ENCODE peak calls at places on chromosomes 2 and 18, in five cellular contexts. One of them, this sample, is unnamed.

GRCh38 chr2:59974051-59974766 is 579.2 kb downstream of the BCL11A start:
- DNase-seq in heart right ventricle: no peak
- DNase-seq in endothelial cell: no peak
- DNase-seq in BE2C: no peak
- DNase-seq in astrocyte of the hippocampus: no peak
- DNase-seq in this sample: no peak

GRCh38 chr18:35071819-35072247 is 30.6 kb downstream of the MAPRE2 start:
- DNase-seq in BE2C: no peak
- DNase-seq in astrocyte of the hippocampus: no peak
- DNase-seq in endothelial cell: no peak
- DNase-seq in heart right ventricle: no peak
- DNase-seq in this sample: no peak

GRCh38 chr18:30903566-30903965 is 139.0 kb downstream of the DSC3 start:
- DNase-seq in BE2C: no peak
- DNase-seq in astrocyte of the hippocampus: peak
- DNase-seq in heart right ventricle: no peak
- DNase-seq in endothelial cell: no peak
- DNase-seq in this sample: no peak

GRCh38 chr2:63665091-63665490 is 76.3 kb downstream of the MDH1 start:
- DNase-seq in astrocyte of the hippocampus: no peak
- DNase-seq in endothelial cell: no peak
- DNase-seq in heart right ventricle: no peak
- DNase-seq in BE2C: no peak
- DNase-seq in this sample: no peak

GRCh38 chr2:56017784-56018183 is 94.2 kb upstream of the EFEMP1 start:
- DNase-seq in BE2C: no peak
- DNase-seq in heart right ventricle: no peak
- DNase-seq in endothelial cell: no peak
- DNase-seq in astrocyte of the hippocampus: no peak
- DNase-seq in this sample: no peak

GRCh38 chr18:44466997-44467396 is 213.7 kb upstream of the SETBP1 start:
- DNase-seq in BE2C: no peak
- DNase-seq in astrocyte of the hippocampus: no peak
- DNase-seq in heart right ventricle: no peak
- DNase-seq in endothelial cell: no peak
- DNase-seq in this sample: no peak

GRCh38 chr2:225164406-225165048 is 122.3 kb upstream of the DOCK10 start:
- DNase-seq in BE2C: no peak
- DNase-seq in astrocyte of the hippocampus: no peak
- DNase-seq in endothelial cell: no peak
- DNase-seq in heart right ventricle: no peak
- DNase-seq in this sample: no peak

GRCh38 chr2:28280576-28280975 is 112.1 kb upstream of the FOSL2 start:
- DNase-seq in endothelial cell: no peak
- DNase-seq in BE2C: no peak
- DNase-seq in heart right ventricle: no peak
- DNase-seq in astrocyte of the hippocampus: no peak
- DNase-seq in this sample: no peak

GRCh38 chr18:30712383-30712782 is 330.2 kb downstream of the DSC3 start:
- DNase-seq in astrocyte of the hippocampus: no peak
- DNase-seq in heart right ventricle: no peak
- DNase-seq in BE2C: no peak
- DNase-seq in endothelial cell: no peak
- DNase-seq in this sample: no peak